ENCODE peak calls at places on chromosomes 4 and X, in five cellular contexts. Q is IMR-90, S is neuronal stem cell, P is mesenchymal stem cell, R is H9. E is an unnamed sample.

GRCh38 chr4:186021461-186022167 is 47.3 kb upstream of the TLR3 start:
- DNase-seq in P (peak; percentile 29), Q (peak; percentile 20), R (peak; percentile 68), S (peak; percentile 63), E (peak; percentile 78)

GRCh38 chrX:37745354-37745753 is 34.5 kb upstream of the CYBB start:
- DNase-seq in S (peak; percentile 23), Q (peak; percentile 61), P (peak; percentile 55), R (peak; percentile 57), E (peak; percentile 55)

GRCh38 chr4:55794053-55794452 is 25.5 kb upstream of the EXOC1L start:
- DNase-seq in R (no peak), P (no peak), Q (no peak), S (no peak), E (no peak)

GRCh38 chrX:135632353-135632752 is 81.1 kb upstream of the CT45A1 start:
- DNase-seq in P (no peak), Q (no peak), R (no peak), S (no peak), E (no peak)

GRCh38 chrX:78237127-78237526 is 90.3 kb downstream of the CYSLTR1 start:
- DNase-seq in S (no peak), P (no peak), Q (no peak), R (no peak), E (no peak)

GRCh38 chr4:182738283-182739047 is 178.7 kb downstream of the DCTD start:
- DNase-seq in S (no peak), Q (peak; percentile 57), R (no peak), P (no peak), E (no peak)

GRCh38 chr4:77734928-77735327 is 84.2 kb downstream of the CNOT6L start:
- DNase-seq in S (no peak), Q (peak; percentile 79), R (no peak), P (peak; percentile 91), E (peak; percentile 54)

GRCh38 chr4:1395941-1396805 is 10.1 kb downstream of the NKX1-1 start:
- DNase-seq in S (no peak), P (no peak), R (no peak), Q (no peak), E (no peak)

GRCh38 chrX:69142688-69143239 is 22.5 kb downstream of the PJA1 start:
- DNase-seq in P (no peak), Q (no peak), S (no peak), R (no peak), E (no peak)

GRCh38 chrX:48667504-48667903 is 16.1 kb upstream of the WAS start:
- DNase-seq in R (no peak), Q (no peak), S (no peak), P (no peak), E (no peak)

GRCh38 chr4:1855334-1856070 is 454 bp downstream of the LETM1 start:
- DNase-seq in Q (no peak), S (no peak), R (no peak), P (no peak), E (no peak)

GRCh38 chrX:39519566-39520301 is 578.0 kb downstream of the BCOR start:
- DNase-seq in Q (no peak), S (no peak), P (no peak), R (no peak), E (peak; percentile 86)

GRCh38 chr4:147828361-147828760 is 96.5 kb downstream of the ARHGAP10 start:
- DNase-seq in P (peak; percentile 73), Q (peak; percentile 56), S (no peak), R (no peak), E (no peak)

GRCh38 chrX:27807690-27808089 is at the start of gene MAGEB10:
- DNase-seq in Q (no peak), P (no peak), R (no peak), S (no peak), E (no peak)

GRCh38 chrX:47145408-47146120 is 543 bp downstream of the RBM10 start:
- DNase-seq in Q (no peak), S (no peak), P (no peak), R (no peak), E (no peak)

GRCh38 chrX:19670854-19671620 is 155.7 kb upstream of the MAP3K15 start:
- DNase-seq in S (peak; percentile 11), P (peak; percentile 87), R (peak; percentile 27), Q (peak; percentile 79), E (peak; percentile 82)

GRCh38 chr4:84499065-84499982 is at the start of gene NKX6-1:
- DNase-seq in R (peak; percentile 95), P (peak; percentile 56), S (peak; percentile 88), Q (peak; percentile 53), E (peak; percentile 96)

GRCh38 chrX:43008356-43008755 is 230.4 kb upstream of the PPP1R2C start:
- DNase-seq in S (no peak), R (no peak), Q (no peak), P (no peak), E (peak; percentile 85)

GRCh38 chrX:136185409-136186022 is 38.2 kb downstream of the FHL1 start:
- DNase-seq in R (no peak), P (peak; percentile 63), S (no peak), Q (peak; percentile 47), E (no peak)

GRCh38 chr4:153507679-153508073 is 41.5 kb downstream of the TMEM131L start:
- DNase-seq in S (no peak), P (no peak), R (no peak), Q (no peak), E (no peak)

GRCh38 chrX:386239-386767 is 404 bp downstream of the PPP2R3B start:
- DNase-seq in R (no peak), Q (no peak), P (no peak), S (no peak), E (no peak)

GRCh38 chr4:186723207-186724047 is at the start of gene FAT1:
- DNase-seq in P (peak; percentile 86), S (peak; percentile 84), R (peak; percentile 56), Q (peak; percentile 71), E (peak; percentile 87)

GRCh38 chrX:108437789-108438623 is at the start of gene COL4A6:
- DNase-seq in P (peak; percentile 37), Q (no peak), S (peak; percentile 45), R (peak; percentile 85), E (peak; percentile 77)

GRCh38 chr4:139858436-139859225 is 193.0 kb downstream of the MGST2 start:
- DNase-seq in S (no peak), Q (no peak), R (no peak), P (no peak), E (no peak)

GRCh38 chrX:120365320-120365719 is 3.4 kb downstream of the ATP1B4 start:
- DNase-seq in Q (no peak), R (peak; percentile 48), S (peak; percentile 33), P (peak; percentile 1), E (peak; percentile 29)

GRCh38 chr4:7396186-7396585 is 38.5 kb downstream of the PSAPL1 start:
- DNase-seq in R (peak; percentile 12), S (no peak), P (no peak), Q (no peak), E (no peak)

GRCh38 chr4:169955521-169955920 is 70.7 kb downstream of the MFAP3L start:
- DNase-seq in Q (no peak), R (no peak), S (no peak), P (no peak), E (no peak)

GRCh38 chr4:156255205-156255604 is 301.5 kb upstream of the CTSO start:
- DNase-seq in S (no peak), Q (no peak), P (peak; percentile 36), R (no peak), E (no peak)

GRCh38 chr4:70954032-70954431 is 39.4 kb upstream of the DCK start:
- DNase-seq in Q (peak; percentile 17), S (no peak), P (no peak), R (no peak), E (no peak)

GRCh38 chrX:47458528-47458927 is 24.5 kb downstream of the ZNF41 start:
- DNase-seq in P (no peak), Q (no peak), R (no peak), S (no peak), E (no peak)

GRCh38 chr4:184288451-184289178 is 70.9 kb upstream of the ENPP6 start:
- DNase-seq in Q (no peak), S (no peak), R (no peak), P (no peak), E (no peak)

GRCh38 chr4:14965071-14965470 is 37.2 kb upstream of the CPEB2 start:
- DNase-seq in R (no peak), S (no peak), Q (no peak), P (peak; percentile 4), E (no peak)
- H2AK5ac ChIP-seq in R (no peak overlapping the region), S (no peak overlapping the region), Q (no peak overlapping the region), P (no peak overlapping the region), E (no peak overlapping the region)

GRCh38 chr4:121800638-121800960 is 524 bp upstream of the EXOSC9 start:
- DNase-seq in S (no peak), P (no peak), Q (no peak), R (no peak), E (no peak)
- H2AK5ac ChIP-seq in S (no peak overlapping the region), P (peak overlapping the region; percentile 63), Q (peak overlapping the region; percentile 38), R (no peak overlapping the region), E (no peak overlapping the region)

DNA sequence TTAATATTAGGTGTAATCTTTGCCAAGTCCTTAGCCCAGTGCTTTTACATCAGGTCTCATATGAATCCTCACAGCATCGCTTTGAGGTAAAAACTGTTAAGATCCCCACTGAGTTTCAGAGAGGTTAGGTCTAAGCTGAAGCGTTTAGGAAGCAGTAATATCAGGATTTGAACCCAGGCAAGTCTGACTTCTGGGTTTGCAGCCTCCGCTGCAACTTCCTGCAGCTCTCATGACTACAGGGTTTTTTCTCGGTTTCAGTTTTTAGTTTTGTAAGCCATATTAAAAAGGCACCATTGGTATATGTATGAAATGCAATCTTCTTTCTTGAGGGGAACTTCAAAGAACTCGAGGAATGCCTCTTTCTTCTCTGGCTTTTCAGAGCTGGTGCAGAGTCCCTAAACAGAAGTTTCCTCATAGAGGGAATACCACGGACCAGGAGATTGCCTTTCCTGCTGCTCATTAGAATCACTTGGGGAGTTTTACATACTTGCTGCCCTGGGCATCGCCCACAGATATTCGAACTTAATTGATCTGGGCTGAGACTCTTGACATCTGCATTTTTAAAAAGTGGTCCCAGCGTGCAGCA is 6.5 kb downstream of the MTM1 start:
- DNase-seq in P (no peak), Q (no peak), R (no peak), S (no peak), E (peak; percentile 32)
- H2AK5ac ChIP-seq in P (no peak overlapping the region), Q (no peak overlapping the region), R (no peak overlapping the region), S (no peak overlapping the region), E (no peak overlapping the region)

GRCh38 chrX:71533514-71533849 is 578 bp downstream of the OGT start:
- DNase-seq in P (no peak), R (no peak), S (no peak), Q (no peak), E (no peak)
- H2AK5ac ChIP-seq in P (peak overlapping the region; percentile 32), R (no peak overlapping the region), S (no peak overlapping the region), Q (peak overlapping the region; percentile 91), E (no peak overlapping the region)

DNA sequence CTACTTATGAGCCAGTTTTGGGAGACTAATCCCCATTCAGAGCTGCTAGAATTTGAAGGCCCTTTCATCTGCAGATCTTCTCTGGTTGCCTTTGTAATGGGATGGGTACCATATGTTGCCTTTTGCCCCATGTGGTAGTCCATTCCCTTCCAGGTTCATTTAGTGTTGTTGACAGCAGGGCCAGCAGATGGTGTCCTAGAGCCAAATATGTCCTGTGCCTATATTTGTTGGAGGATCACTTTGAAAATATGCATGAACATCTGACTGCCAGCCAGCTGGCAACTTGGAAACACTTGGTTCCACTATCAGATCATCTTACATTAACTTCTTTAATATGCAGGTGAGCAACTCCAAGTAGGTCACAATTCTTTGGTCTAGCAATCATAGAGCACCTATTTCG is 30.4 kb downstream of the CFAP299 start:
- DNase-seq in R (peak; percentile 62), Q (peak; percentile 76), S (peak; percentile 21), P (peak; percentile 59), E (peak; percentile 63)
- H2AK5ac ChIP-seq in R (no peak overlapping the region), Q (no peak overlapping the region), S (no peak overlapping the region), P (no peak overlapping the region), E (no peak overlapping the region)